ENCODE peak calls at places on chromosomes 4 and X, in five cellular contexts. R is ovary, B is transverse colon, S is right lobe of liver, I is sigmoid colon. V is an unnamed sample.

GRCh38 chr4:8643986-8644385 is 51.4 kb downstream of the CPZ start:
- DNase-seq in R (no peak), S (peak; percentile 33), I (peak; percentile 49), B (no peak), V (no peak)

GRCh38 chrX:12372111-12372510 is 233.8 kb downstream of the FRMPD4 start:
- DNase-seq in S (no peak), B (no peak), I (no peak), R (no peak), V (no peak)

GRCh38 chr4:152936446-152937279 is 540 bp downstream of the FHDC1 start:
- DNase-seq in B (peak; percentile 56), I (no peak), S (peak; percentile 63), R (no peak), V (no peak)

GRCh38 chr4:54992266-54992665 is 133.1 kb downstream of the KDR start:
- DNase-seq in I (no peak), S (no peak), R (no peak), B (no peak), V (no peak)

GRCh38 chrX:40105791-40106676 is 8.3 kb upstream of the BCOR start:
- DNase-seq in R (peak; percentile 71), B (peak; percentile 78), I (peak; percentile 87), S (peak; percentile 84), V (peak; percentile 61)

GRCh38 chr4:113411496-113411938 is 350.0 kb downstream of the CAMK2D start:
- DNase-seq in I (no peak), B (no peak), S (no peak), R (no peak), V (peak; percentile 13)

GRCh38 chr4:76306882-76307669 is 543 bp downstream of the STBD1 start:
- DNase-seq in R (peak; percentile 60), S (peak; percentile 78), I (peak; percentile 82), B (peak; percentile 80), V (peak; percentile 43)

GRCh38 chr4:108762559-108763225 is at the start of gene ETNPPL:
- DNase-seq in I (peak; percentile 62), S (peak; percentile 97), R (no peak), B (no peak), V (peak; percentile 28)

GRCh38 chr4:185924458-185924857 is 112.5 kb upstream of the SORBS2 start:
- DNase-seq in R (no peak), I (no peak), S (no peak), B (no peak), V (no peak)
- H3K27ac ChIP-seq in R (no peak overlapping the region), I (no peak overlapping the region), S (no peak overlapping the region), B (no peak overlapping the region), V (no peak overlapping the region)

GRCh38 chr4:56406151-56406550 is 18.9 kb upstream of the AASDH start:
- DNase-seq in S (no peak), B (no peak), I (no peak), R (no peak), V (no peak)

GRCh38 chr4:56405016-56405415 is 17.7 kb upstream of the AASDH start:
- DNase-seq in S (no peak), I (no peak), R (no peak), B (no peak), V (no peak)

DNA sequence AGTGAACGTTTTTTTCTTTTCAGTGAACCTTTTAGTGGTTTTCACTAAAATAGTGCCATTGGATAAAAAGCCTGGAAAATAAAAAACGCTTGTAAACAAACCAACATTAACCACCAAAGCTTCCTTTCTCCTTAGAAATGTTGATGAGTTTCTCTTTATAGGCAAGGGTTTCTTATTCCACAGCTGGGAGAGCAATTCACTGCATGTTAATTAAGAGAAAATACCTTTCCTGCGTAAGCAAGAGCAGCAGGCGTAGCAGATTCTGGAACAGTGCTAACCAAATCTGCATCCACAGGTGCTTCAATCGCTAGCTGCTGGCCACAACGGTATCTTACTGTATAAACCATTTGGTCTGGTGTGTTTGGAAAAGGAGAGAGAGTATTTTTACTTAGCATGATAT is 13.3 kb upstream of the AASDH start:
- DNase-seq in R (no peak), S (no peak), I (no peak), B (no peak), V (no peak)
- H3K36me3 ChIP-seq in R (no peaks in the 10 kb centered on the region), S (no peaks in the 10 kb centered on the region), I (no peaks in the 10 kb centered on the region), B (no peaks in the 10 kb centered on the region), V (no peaks in the 10 kb centered on the region)

GRCh38 chrX:72181178-72182125 is at the start of gene PIN4:
- DNase-seq in R (peak; percentile 91), I (peak; percentile 96), B (peak; percentile 90), S (peak; percentile 90), V (peak; percentile 83)
- TF ChIP-seq POLR2A in R (peak; percentile 15), I (no peak), B (peak; percentile 51), S (peak; percentile 27), V (peak; percentile 58)

GRCh38 chrX:115602308-115602707 is 41.3 kb downstream of the PLS3 start:
- DNase-seq in B (no peak), R (no peak), I (no peak), S (no peak), V (no peak)
- H3K27ac ChIP-seq in B (no peak overlapping the region), R (no peak overlapping the region), I (no peak overlapping the region), S (no peak overlapping the region), V (peak overlapping the region; percentile 78)

DNA sequence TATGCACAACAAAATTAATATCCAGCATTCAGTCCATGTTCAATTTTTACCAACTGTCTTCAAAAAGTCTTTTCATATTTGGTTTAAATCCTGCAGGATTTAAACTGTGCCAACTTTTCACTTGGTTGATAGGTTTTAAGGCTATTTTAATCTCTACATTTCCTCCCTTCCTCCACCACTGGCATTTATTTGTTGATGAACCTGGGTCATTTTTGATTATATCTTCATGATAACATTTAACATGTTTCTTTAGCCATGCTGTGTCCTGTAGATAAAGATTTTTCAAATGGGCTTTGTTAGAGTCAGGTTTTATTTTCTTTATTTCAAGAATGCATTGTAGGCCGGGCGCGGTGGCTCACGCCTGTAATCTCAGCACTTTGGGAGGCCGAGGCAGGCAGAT is 216.4 kb downstream of the ARHGAP10 start:
- DNase-seq in S (no peak), B (no peak), R (no peak), I (no peak), V (no peak)
- H3K36me3 ChIP-seq in S (no peaks in the 10 kb centered on the region), B (no peaks in the 10 kb centered on the region), R (no peaks in the 10 kb centered on the region), I (no peaks in the 10 kb centered on the region), V (no peaks in the 10 kb centered on the region)

GRCh38 chr4:48016141-48017107 is at the start of the genes CNGA1 and NIPAL1:
- DNase-seq in I (peak; percentile 70), B (peak; percentile 92), S (peak; percentile 94), R (peak; percentile 14), V (peak; percentile 45)
- TF ChIP-seq POLR2A in I (no peak), B (peak; percentile 93), S (peak; percentile 83), R (no peak), V (no peak)

DNA sequence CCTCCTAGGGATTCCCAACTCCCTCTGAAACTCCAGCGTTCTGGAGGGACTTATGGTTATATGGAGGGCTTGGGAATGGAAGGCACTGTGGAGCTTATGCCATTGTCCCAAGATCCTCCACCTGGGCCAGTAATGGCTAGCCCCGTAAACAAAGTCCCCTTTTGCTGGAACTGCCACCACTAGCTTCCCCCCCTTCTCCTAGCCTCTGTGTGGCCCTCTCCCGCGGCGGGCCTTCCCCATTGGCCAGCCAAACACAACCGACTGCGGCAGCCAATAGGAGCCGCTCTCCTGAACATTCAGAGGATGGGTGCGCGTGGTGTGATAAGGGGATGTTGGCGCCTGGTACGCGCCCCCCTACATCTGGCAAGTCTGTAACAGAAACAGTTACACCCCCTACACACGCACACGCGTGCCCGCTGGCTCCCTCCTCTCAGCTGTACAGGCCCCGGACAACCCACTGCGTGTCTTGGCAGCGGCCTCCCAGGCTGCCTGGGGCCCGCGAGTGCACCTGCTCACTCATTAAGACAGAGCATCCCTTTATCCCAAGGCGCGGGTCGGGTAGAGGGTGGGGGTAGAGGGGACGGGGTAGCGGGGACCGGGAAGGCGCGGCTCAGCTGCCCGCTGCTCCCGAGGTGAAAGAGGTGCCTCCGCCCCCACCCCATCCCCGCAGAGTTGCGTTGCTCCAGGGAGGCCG is 863 bp upstream of the RAB33A start:
- DNase-seq in I (no peak), R (no peak), B (peak; percentile 42), S (peak; percentile 55), V (no peak)
- H3K27ac ChIP-seq in I (no peak overlapping the region), R (no peak overlapping the region), B (no peak overlapping the region), S (no peak overlapping the region), V (no peak overlapping the region)